ENCODE peak calls at places on chromosomes 1 and 21, in five cellular contexts. E is body of pancreas, K is GM23248, L is MM.1S, S is upper lobe of right lung. P is an unnamed sample.

GRCh38 chr1:156896490-156897033 is 3.0 kb downstream of the PEAR1 start:
- DNase-seq in L (no peak), K (peak), E (no peak), S (no peak), P (peak)

GRCh38 chr1:167489581-167490340 is 28.6 kb downstream of the CD247 start:
- DNase-seq in E (no peak), K (no peak), L (no peak), S (no peak), P (no peak)

GRCh38 chr1:87956766-87957165 is 628.1 kb downstream of the LMO4 start:
- DNase-seq in S (no peak), E (no peak), K (peak), L (no peak), P (no peak)

GRCh38 chr21:41614456-41615010 is 106.6 kb upstream of the TMPRSS2 start:
- DNase-seq in S (no peak), L (no peak), K (no peak), E (no peak), P (no peak)

GRCh38 chr1:151290709-151291303 is 8.7 kb downstream of the ZNF687 start:
- DNase-seq in E (no peak), K (no peak), L (no peak), S (no peak), P (no peak)

GRCh38 chr1:180603850-180604226 is 28.0 kb upstream of the XPR1 start:
- DNase-seq in K (no peak), S (no peak), E (no peak), L (no peak), P (no peak)

GRCh38 chr1:66445492-66446181 is 88.3 kb upstream of the SGIP1 start:
- DNase-seq in K (no peak), S (no peak), E (no peak), L (peak), P (no peak)

GRCh38 chr1:85465099-85465790 is at the start of gene DDAH1:
- DNase-seq in E (peak), K (peak), S (peak), L (peak), P (no peak)

GRCh38 chr1:172723251-172723650 is 64.3 kb downstream of the FASLG start:
- DNase-seq in S (no peak), E (no peak), K (no peak), L (no peak), P (no peak)

GRCh38 chr1:45103534-45103933 is 91.5 kb downstream of the UROD start:
- DNase-seq in S (no peak), K (no peak), E (no peak), L (no peak), P (no peak)

GRCh38 chr1:186152945-186153309 is 222.1 kb downstream of the TPR start:
- DNase-seq in S (no peak), K (no peak), L (no peak), E (no peak), P (no peak)
- H3K27ac ChIP-seq in S (no peak), K (no peak), L (no peak), E (no peak), P (peak)

DNA sequence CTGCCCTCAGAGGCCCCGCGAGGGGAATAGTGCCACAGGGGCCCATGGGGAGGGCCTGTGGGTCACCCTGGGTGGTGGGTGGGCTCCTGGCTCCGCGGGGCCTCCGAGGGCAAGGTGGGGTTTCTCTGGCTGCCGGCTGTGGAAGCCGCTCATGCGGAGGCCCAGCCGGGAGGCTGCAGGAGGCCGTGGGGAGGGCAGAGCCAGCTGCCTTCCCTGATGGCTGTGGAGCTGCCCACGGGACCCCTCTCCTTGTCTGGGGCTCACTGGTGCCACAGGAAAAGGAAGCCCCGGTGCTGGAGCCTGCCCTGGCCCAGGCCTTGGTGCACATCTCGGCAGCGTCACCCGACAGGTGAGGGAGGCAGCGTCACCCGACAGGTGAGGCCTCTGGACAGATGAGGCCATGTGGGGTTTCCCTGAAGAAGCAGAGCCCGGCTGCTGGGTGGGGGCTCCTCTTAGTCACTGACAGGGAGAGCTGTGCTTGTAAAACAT is 5.9 kb downstream of the MIB2 start:
- DNase-seq in L (no peak), K (no peak), S (no peak), E (no peak), P (no peak)
- H3K27ac ChIP-seq in L (no peak), K (no peak), S (no peak), E (no peak), P (no peak)

DNA sequence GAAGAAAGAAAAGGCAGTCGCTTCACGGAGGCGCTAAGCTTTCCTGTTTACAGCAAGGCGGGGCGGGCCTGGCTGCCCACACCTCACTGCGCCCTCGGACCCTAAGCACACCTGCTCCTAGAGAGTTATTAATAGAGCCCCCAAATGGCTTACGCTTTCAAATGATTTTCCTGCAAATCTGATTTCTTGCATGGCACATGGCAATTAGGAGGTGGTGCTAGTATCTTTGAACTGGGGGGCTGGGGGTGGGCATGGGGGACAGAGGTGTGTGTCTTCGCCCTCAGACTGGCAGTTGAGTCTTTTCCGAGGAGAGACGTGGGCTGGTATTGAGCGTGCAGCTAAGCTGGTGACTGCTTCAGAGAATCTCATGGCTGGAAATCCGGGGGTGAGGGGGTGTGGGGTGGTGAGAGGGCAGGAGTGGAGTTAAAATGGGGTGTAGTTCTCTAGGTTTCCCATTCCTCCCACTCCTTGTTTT is 1.3 kb downstream of the S1PR1 start:
- DNase-seq in S (no peak), E (no peak), K (peak), L (no peak), P (no peak)
- H3K27ac ChIP-seq in S (peak), E (no peak), K (peak), L (no peak), P (peak)

GRCh38 chr1:169421309-169421708 is 6.0 kb downstream of the CCDC181 start:
- DNase-seq in E (no peak), K (no peak), S (no peak), L (no peak), P (no peak)
- H3K27ac ChIP-seq in E (no peak), K (no peak), S (no peak), L (no peak), P (no peak)